ENCODE peak calls at places on chromosomes 11 and 22, in eight cellular contexts. H is astrocyte of the cerebellum, F is ureter, U is kidney, R is Calu3, E is A172, O is NCI-H1092 treated with DMSO at 0.1 percent for 48 hours, B is choroid plexus epithelial cell. T is an unnamed sample.

GRCh38 chr11:15291885-15292284 is 177.2 kb downstream of the INSC start:
- DNase-seq in H (no peak), F (no peak), U (no peak), R (no peak), E (no peak), O (peak), B (no peak), T (no peak)

GRCh38 chr11:116882386-116882785 is 45.0 kb upstream of the APOA1 start:
- DNase-seq in H (peak), F (no peak), U (no peak), R (no peak), E (no peak), O (no peak), B (peak), T (no peak)

GRCh38 chr11:93081694-93082093 is 112.2 kb downstream of the MTNR1B start:
- DNase-seq in H (no peak), F (no peak), U (no peak), R (no peak), E (no peak), O (no peak), B (no peak), T (no peak)

GRCh38 chr11:111426615-111427014 is 47.5 kb upstream of the POU2AF1 start:
- DNase-seq in H (no peak), F (peak), U (no peak), R (no peak), E (no peak), O (no peak), B (no peak), T (no peak)

GRCh38 chr11:117796456-117797428 is at the start of gene DSCAML1:
- DNase-seq in H (no peak), F (no peak), U (peak), R (no peak), E (no peak), O (peak), B (no peak), T (peak)

GRCh38 chr22:41664490-41664889 is 24.2 kb downstream of the SNU13 start:
- DNase-seq in H (no peak), F (no peak), U (no peak), R (no peak), E (no peak), O (no peak), B (no peak), T (peak)

GRCh38 chr11:8707541-8708270 is 25.1 kb downstream of the RPL27A start:
- DNase-seq in H (peak), F (no peak), U (no peak), R (no peak), E (no peak), O (peak), B (no peak), T (peak)

GRCh38 chr11:67238894-67239794 is 27.1 kb upstream of the GRK2 start:
- DNase-seq in H (no peak), F (no peak), U (no peak), R (no peak), E (no peak), O (no peak), B (peak), T (no peak)

GRCh38 chr11:10413268-10413667 is 41.8 kb upstream of the AMPD3 start:
- DNase-seq in H (no peak), F (no peak), U (no peak), R (peak), E (peak), O (peak), B (peak), T (no peak)

GRCh38 chr22:32917577-32918375 is 116.3 kb downstream of the TIMP3 start:
- DNase-seq in H (no peak), F (no peak), U (no peak), R (no peak), E (no peak), O (peak), B (peak), T (peak)

GRCh38 chr11:112113539-112114457 is 27.1 kb downstream of the SDHD start:
- DNase-seq in H (peak), F (no peak), U (no peak), R (no peak), E (peak), O (peak), B (peak), T (peak)

GRCh38 chr11:92152245-92152644 is 72.4 kb upstream of the FAT3 start:
- DNase-seq in H (no peak), F (no peak), U (no peak), R (no peak), E (no peak), O (no peak), B (no peak), T (no peak)

GRCh38 chr22:36868546-36868945 is 7.7 kb downstream of the NCF4 start:
- DNase-seq in H (no peak), F (no peak), U (no peak), R (no peak), E (no peak), O (no peak), B (no peak), T (no peak)

GRCh38 chr11:70111269-70112016 is 33.3 kb downstream of the ANO1 start:
- DNase-seq in H (peak), F (no peak), U (peak), R (peak), E (peak), O (no peak), B (peak), T (peak)